ENCODE peak calls at places on chromosomes 5 and 9, in five cellular contexts. One of them, this sample, is unnamed.
A peak's percentile ranks its signal among the peaks of the same experiment; 100 is the strongest.

GRCh38 chr9:76525196-76525595 is 66.2 kb downstream of the GCNT1 start:
- DNase-seq in AG04450: no peak
- DNase-seq in HFFc6: no peak
- DNase-seq in lung: no peak
- DNase-seq in right lobe of liver: no peak
- DNase-seq in this sample: no peak

GRCh38 chr9:79757074-79757473 is 185.3 kb downstream of the TLE4 start:
- DNase-seq in AG04450: no peak
- DNase-seq in HFFc6: no peak
- DNase-seq in lung: no peak
- DNase-seq in right lobe of liver: no peak
- DNase-seq in this sample: no peak

GRCh38 chr5:140322751-140323731 is 20.1 kb upstream of the PFDN1 start:
- DNase-seq in AG04450: peak; percentile 88
- DNase-seq in HFFc6: peak; percentile 96
- DNase-seq in lung: peak; percentile 73
- DNase-seq in right lobe of liver: no peak
- DNase-seq in this sample: no peak

GRCh38 chr5:143471041-143471509 is 67.6 kb upstream of the NR3C1 start:
- DNase-seq in AG04450: peak; percentile 4
- DNase-seq in HFFc6: peak; percentile 87
- DNase-seq in lung: no peak
- DNase-seq in right lobe of liver: no peak
- DNase-seq in this sample: no peak

GRCh38 chr5:76270214-76270613 is 132.9 kb upstream of the IQGAP2 start:
- DNase-seq in AG04450: no peak
- DNase-seq in HFFc6: no peak
- DNase-seq in lung: no peak
- DNase-seq in right lobe of liver: no peak
- DNase-seq in this sample: no peak

GRCh38 chr5:96198673-96199072 is 234.4 kb downstream of the PCSK1 start:
- DNase-seq in AG04450: no peak
- DNase-seq in HFFc6: no peak
- DNase-seq in lung: no peak
- DNase-seq in right lobe of liver: no peak
- DNase-seq in this sample: no peak

GRCh38 chr5:16809816-16810502 is 126.1 kb downstream of the MYO10 start:
- DNase-seq in AG04450: peak; percentile 8
- DNase-seq in HFFc6: peak; percentile 68
- DNase-seq in lung: peak; percentile 35
- DNase-seq in right lobe of liver: no peak
- DNase-seq in this sample: peak; percentile 84

GRCh38 chr9:128992995-128993394 is 35.1 kb downstream of the SH3GLB2 start:
- DNase-seq in AG04450: no peak
- DNase-seq in HFFc6: no peak
- DNase-seq in lung: no peak
- DNase-seq in right lobe of liver: no peak
- DNase-seq in this sample: no peak

GRCh38 chr5:157252741-157253465 is 13.0 kb upstream of the CYFIP2 start:
- DNase-seq in AG04450: no peak
- DNase-seq in HFFc6: peak; percentile 20
- DNase-seq in lung: no peak
- DNase-seq in right lobe of liver: no peak
- DNase-seq in this sample: no peak

GRCh38 chr5:44691811-44692210 is 116.9 kb upstream of the MRPS30 start:
- DNase-seq in AG04450: no peak
- DNase-seq in HFFc6: no peak
- DNase-seq in lung: no peak
- DNase-seq in right lobe of liver: no peak
- DNase-seq in this sample: no peak

GRCh38 chr9:110157812-110158629 is 49.9 kb downstream of the C9orf152 start:
- DNase-seq in AG04450: no peak
- DNase-seq in HFFc6: no peak
- DNase-seq in lung: peak; percentile 46
- DNase-seq in right lobe of liver: no peak
- DNase-seq in this sample: no peak

GRCh38 chr5:140966293-140967225 is at the start of gene PCDHAC2:
- DNase-seq in AG04450: no peak
- DNase-seq in HFFc6: no peak
- DNase-seq in lung: peak; percentile 53
- DNase-seq in right lobe of liver: peak; percentile 51
- DNase-seq in this sample: no peak

GRCh38 chr9:37443566-37443965 is 21.1 kb downstream of the GRHPR start:
- DNase-seq in AG04450: no peak
- DNase-seq in HFFc6: no peak
- DNase-seq in lung: no peak
- DNase-seq in right lobe of liver: no peak
- DNase-seq in this sample: no peak

GRCh38 chr9:37508135-37508833 is 22.5 kb downstream of the POLR1E start:
- DNase-seq in AG04450: no peak
- DNase-seq in HFFc6: no peak
- DNase-seq in lung: no peak
- DNase-seq in right lobe of liver: peak; percentile 93
- DNase-seq in this sample: no peak

GRCh38 chr9:135550344-135550918 is 4.5 kb downstream of the OBP2A start:
- DNase-seq in AG04450: no peak
- DNase-seq in HFFc6: no peak
- DNase-seq in lung: no peak
- DNase-seq in right lobe of liver: peak; percentile 40
- DNase-seq in this sample: no peak

GRCh38 chr5:168651654-168652053 is 72.5 kb upstream of the PANK3 start:
- DNase-seq in AG04450: no peak
- DNase-seq in HFFc6: peak; percentile 67
- DNase-seq in lung: no peak
- DNase-seq in right lobe of liver: no peak
- DNase-seq in this sample: peak; percentile 27

GRCh38 chr5:115888027-115888426 is 46.3 kb downstream of the AP3S1 start:
- DNase-seq in AG04450: no peak
- DNase-seq in HFFc6: peak; percentile 25
- DNase-seq in lung: no peak
- DNase-seq in right lobe of liver: no peak
- DNase-seq in this sample: peak; percentile 11

GRCh38 chr5:136001531-136001930 is 27.3 kb upstream of the TGFBI start:
- DNase-seq in AG04450: no peak
- DNase-seq in HFFc6: peak; percentile 52
- DNase-seq in lung: no peak
- DNase-seq in right lobe of liver: no peak
- DNase-seq in this sample: peak; percentile 92

GRCh38 chr9:9614607-9615006 is 998.2 kb downstream of the PTPRD start:
- DNase-seq in AG04450: no peak
- DNase-seq in HFFc6: no peak
- DNase-seq in lung: no peak
- DNase-seq in right lobe of liver: no peak
- DNase-seq in this sample: no peak

GRCh38 chr5:115811406-115811805 is 5.1 kb downstream of the CDO1 start:
- DNase-seq in AG04450: no peak
- DNase-seq in HFFc6: no peak
- DNase-seq in lung: no peak
- DNase-seq in right lobe of liver: no peak
- DNase-seq in this sample: no peak

DNA sequence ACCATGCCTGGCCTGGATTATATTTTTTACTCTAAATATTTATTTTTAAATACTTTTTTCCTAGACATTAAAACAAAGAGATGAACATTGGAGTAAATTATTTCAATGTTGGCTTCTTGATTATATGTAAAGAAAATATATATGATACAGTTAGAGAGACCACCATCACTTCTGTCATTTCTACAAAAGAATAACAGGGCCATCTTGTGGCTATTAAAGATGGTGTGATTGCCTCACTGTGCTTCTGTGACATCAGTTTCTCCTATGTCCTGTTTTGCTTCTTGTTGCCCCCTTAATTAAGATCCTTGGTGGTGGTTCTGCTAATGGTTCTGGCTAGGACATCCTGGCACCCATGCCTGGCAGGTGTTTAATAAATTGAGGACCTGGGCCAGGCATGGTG is 32.9 kb downstream of the NDFIP1 start:
- DNase-seq in AG04450: no peak
- DNase-seq in HFFc6: no peak
- DNase-seq in lung: no peak
- DNase-seq in right lobe of liver: no peak
- DNase-seq in this sample: no peak
- TF ChIP-seq CTCF in AG04450: no peak
- TF ChIP-seq CTCF in HFFc6: no peak
- TF ChIP-seq CTCF in lung: no peak
- TF ChIP-seq CTCF in right lobe of liver: no peak
- TF ChIP-seq CTCF in this sample: no peak

DNA sequence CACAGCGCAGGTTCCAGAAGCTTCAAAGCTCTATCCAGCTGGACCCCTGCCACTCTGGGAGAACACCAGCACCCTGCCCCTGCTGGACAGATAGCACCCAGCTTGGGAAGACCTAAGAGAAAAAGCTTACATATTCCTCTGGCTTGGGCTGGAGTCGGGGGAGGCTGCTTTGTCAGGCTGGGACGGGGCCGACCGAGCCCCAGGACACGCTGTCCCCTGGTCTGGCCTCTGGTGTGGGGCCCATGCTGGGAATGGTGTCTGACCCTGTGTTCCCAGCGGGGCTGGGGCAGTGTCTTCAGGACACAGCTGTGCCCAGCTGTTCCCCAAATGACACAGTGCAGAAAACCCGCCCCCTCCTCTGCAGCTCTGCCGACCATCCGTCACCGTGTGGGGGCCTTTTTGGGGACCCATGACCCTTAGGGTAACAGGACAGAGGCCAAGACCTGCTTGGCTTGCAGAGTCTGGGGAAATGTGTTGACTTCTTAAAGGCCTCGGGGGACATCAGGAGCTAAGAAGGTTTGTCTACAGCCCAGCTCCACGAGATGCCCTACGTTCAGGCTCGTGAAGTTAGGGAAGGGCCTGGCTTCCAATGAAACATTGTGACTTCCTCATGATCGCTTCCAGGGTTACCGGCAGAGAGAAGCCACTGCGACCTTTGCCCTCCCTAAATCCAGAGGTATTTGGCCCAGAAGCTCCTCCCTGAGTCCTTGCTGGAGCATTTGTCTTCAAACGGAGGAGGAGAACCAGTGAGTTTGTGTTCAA is 20.4 kb upstream of the SLC2A6 start:
- DNase-seq in AG04450: no peak
- DNase-seq in HFFc6: no peak
- DNase-seq in lung: no peak
- DNase-seq in right lobe of liver: no peak
- DNase-seq in this sample: no peak
- TF ChIP-seq CTCF in AG04450: peak; percentile 10
- TF ChIP-seq CTCF in HFFc6: no peak
- TF ChIP-seq CTCF in lung: no peak
- TF ChIP-seq CTCF in right lobe of liver: no peak
- TF ChIP-seq CTCF in this sample: no peak

GRCh38 chr9:111399772-111400563 is 69.9 kb upstream of the OR2K2 start:
- DNase-seq in AG04450: no peak
- DNase-seq in HFFc6: no peak
- DNase-seq in lung: no peak
- DNase-seq in right lobe of liver: no peak
- DNase-seq in this sample: no peak
- TF ChIP-seq CTCF in AG04450: peak; percentile 44
- TF ChIP-seq CTCF in HFFc6: peak; percentile 68
- TF ChIP-seq CTCF in lung: no peak
- TF ChIP-seq CTCF in right lobe of liver: peak; percentile 60
- TF ChIP-seq CTCF in this sample: peak; percentile 52

GRCh38 chr5:132746592-132747063 is 598 bp upstream of the CCNI2 start:
- DNase-seq in AG04450: no peak
- DNase-seq in HFFc6: no peak
- DNase-seq in lung: no peak
- DNase-seq in right lobe of liver: no peak
- DNase-seq in this sample: no peak

GRCh38 chr5:132742158-132742557 is 4.8 kb upstream of the KIF3A start:
- DNase-seq in AG04450: no peak
- DNase-seq in HFFc6: no peak
- DNase-seq in lung: no peak
- DNase-seq in right lobe of liver: no peak
- DNase-seq in this sample: no peak

GRCh38 chr5:132739232-132739631 is 1.9 kb upstream of the KIF3A start:
- DNase-seq in AG04450: no peak
- DNase-seq in HFFc6: no peak
- DNase-seq in lung: no peak
- DNase-seq in right lobe of liver: no peak
- DNase-seq in this sample: no peak

GRCh38 chr5:132744659-132745058 is 2.6 kb upstream of the CCNI2 start:
- DNase-seq in AG04450: no peak
- DNase-seq in HFFc6: no peak
- DNase-seq in lung: no peak
- DNase-seq in right lobe of liver: no peak
- DNase-seq in this sample: no peak

DNA sequence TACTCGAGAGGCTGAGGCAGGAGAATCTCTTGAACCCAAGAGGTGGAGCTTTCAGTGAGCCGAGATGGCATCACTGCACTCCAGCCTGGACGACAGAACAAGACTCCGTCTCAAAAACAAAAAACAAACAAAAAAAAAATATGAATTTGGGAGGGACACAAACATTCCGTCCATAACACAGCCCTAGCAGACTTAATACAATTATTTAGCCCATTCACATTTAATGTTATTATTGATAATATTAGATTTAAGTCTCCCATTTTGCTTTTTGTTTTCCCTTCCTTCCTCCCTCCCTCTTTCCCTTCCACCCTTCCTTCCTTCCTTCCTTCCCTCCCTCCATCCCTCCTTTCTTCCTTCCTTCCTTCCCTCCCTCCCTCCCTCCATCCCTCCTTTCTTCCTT is 4.6 kb upstream of the CCNI2 start:
- DNase-seq in AG04450: no peak
- DNase-seq in HFFc6: no peak
- DNase-seq in lung: no peak
- DNase-seq in right lobe of liver: no peak
- DNase-seq in this sample: no peak
- TF ChIP-seq CTCF in AG04450: no peak
- TF ChIP-seq CTCF in HFFc6: no peak
- TF ChIP-seq CTCF in lung: no peak
- TF ChIP-seq CTCF in right lobe of liver: no peak
- TF ChIP-seq CTCF in this sample: no peak

GRCh38 chr9:5263568-5264218 is 32.5 kb downstream of the INSL4 start:
- DNase-seq in AG04450: no peak
- DNase-seq in HFFc6: peak; percentile 10
- DNase-seq in lung: no peak
- DNase-seq in right lobe of liver: no peak
- DNase-seq in this sample: no peak

GRCh38 chr9:5269249-5269715 is 35.2 kb downstream of the RLN2 start:
- DNase-seq in AG04450: peak; percentile 3
- DNase-seq in HFFc6: peak; percentile 20
- DNase-seq in lung: no peak
- DNase-seq in right lobe of liver: no peak
- DNase-seq in this sample: no peak

GRCh38 chr9:5264219-5264595 is 33.0 kb downstream of the INSL4 start:
- DNase-seq in AG04450: no peak
- DNase-seq in HFFc6: no peak
- DNase-seq in lung: no peak
- DNase-seq in right lobe of liver: no peak
- DNase-seq in this sample: no peak

DNA sequence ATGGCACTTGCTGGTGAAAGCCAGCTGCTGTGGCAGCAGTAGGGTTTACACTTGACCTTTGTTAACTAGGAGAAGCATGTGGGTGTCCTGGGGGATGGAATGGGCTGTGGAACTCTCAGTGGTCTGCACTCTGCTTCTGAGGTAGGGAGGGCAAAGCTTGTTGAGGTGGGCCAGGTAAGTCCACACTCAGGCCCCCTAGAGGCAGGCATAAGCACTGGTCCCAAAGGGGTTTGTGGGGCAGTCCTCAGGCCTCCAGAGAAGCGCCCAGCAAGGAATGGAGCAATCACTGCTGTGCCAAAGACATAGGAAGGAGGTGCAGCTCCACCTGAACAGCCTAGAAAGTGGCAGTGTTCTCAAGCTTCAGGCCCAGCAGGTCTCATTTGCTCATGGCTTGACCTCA is 34.7 kb downstream of the INSL4 start:
- DNase-seq in AG04450: no peak
- DNase-seq in HFFc6: no peak
- DNase-seq in lung: no peak
- DNase-seq in right lobe of liver: no peak
- DNase-seq in this sample: no peak
- TF ChIP-seq CTCF in AG04450: no peak
- TF ChIP-seq CTCF in HFFc6: no peak
- TF ChIP-seq CTCF in lung: no peak
- TF ChIP-seq CTCF in right lobe of liver: no peak
- TF ChIP-seq CTCF in this sample: no peak

This sample was measured in AG09319.